ENCODE peak calls at places on chromosomes 7 and 10, in eight cellular contexts. G, H, T, R, N, X, Q and U are unnamed samples.
A peak's percentile ranks its signal among the peaks of the same experiment; 100 is the strongest.

GRCh38 chr7:136685506-136685905 is 182.9 kb upstream of the CHRM2 start:
- DNase-seq in G (no peak), H (no peak), T (no peak), R (no peak), N (no peak), X (no peak), Q (no peak), U (no peak)

GRCh38 chr7:78605131-78605530 is 806.6 kb downstream of the PHTF2 start:
- DNase-seq in G (peak; percentile 37), H (no peak), T (no peak), R (no peak), N (no peak), X (no peak), Q (no peak), U (no peak)

GRCh38 chr7:67631496-67631895 is 634.9 kb downstream of the TYW1 start:
- DNase-seq in G (no peak), H (no peak), T (no peak), R (peak; percentile 86), N (no peak), X (no peak), Q (no peak), U (no peak)

GRCh38 chr7:76369011-76369410 is 10.2 kb upstream of the YWHAG start:
- DNase-seq in G (no peak), H (no peak), T (no peak), R (no peak), N (no peak), X (no peak), Q (no peak), U (no peak)

GRCh38 chr10:79390057-79390456 is 42.8 kb downstream of the PPIF start:
- DNase-seq in G (no peak), H (no peak), T (no peak), R (no peak), N (no peak), X (no peak), Q (no peak), U (no peak)

GRCh38 chr7:90626011-90626410 is 29.9 kb downstream of the CDK14 start:
- DNase-seq in G (peak; percentile 51), H (no peak), T (no peak), R (no peak), N (no peak), X (no peak), Q (no peak), U (no peak)

GRCh38 chr7:106058925-106059324 is 53.2 kb downstream of the SYPL1 start:
- DNase-seq in G (no peak), H (no peak), T (no peak), R (peak; percentile 60), N (no peak), X (no peak), Q (no peak), U (no peak)

GRCh38 chr10:112565434-112566053 is 118.5 kb downstream of the VTI1A start:
- DNase-seq in G (peak; percentile 78), H (no peak), T (no peak), R (peak; percentile 5), N (no peak), X (no peak), Q (peak; percentile 30), U (peak; percentile 36)

GRCh38 chr10:48567346-48567745 is 37.5 kb downstream of the ARHGAP22 start:
- DNase-seq in G (no peak), H (no peak), T (no peak), R (no peak), N (no peak), X (no peak), Q (no peak), U (no peak)

GRCh38 chr10:70779088-70779487 is 6.1 kb downstream of the TBATA start:
- DNase-seq in G (peak; percentile 37), H (no peak), T (no peak), R (no peak), N (no peak), X (no peak), Q (no peak), U (no peak)

GRCh38 chr7:50803359-50804337 is 21.0 kb upstream of the GRB10 start:
- DNase-seq in G (peak; percentile 52), H (no peak), T (no peak), R (no peak), N (no peak), X (no peak), Q (no peak), U (no peak)

GRCh38 chr10:47095848-47096612 is 184.8 kb downstream of the PTPN20 start:
- DNase-seq in G (no peak), H (no peak), T (no peak), R (no peak), N (no peak), X (no peak), Q (no peak), U (peak; percentile 40)

GRCh38 chr7:24865994-24866615 is 108.8 kb upstream of the GSDME start:
- DNase-seq in G (no peak), H (no peak), T (no peak), R (no peak), N (no peak), X (no peak), Q (no peak), U (no peak)

GRCh38 chr7:150784120-150784736 is 15.9 kb downstream of the TMEM176B start:
- DNase-seq in G (no peak), H (no peak), T (no peak), R (no peak), N (no peak), X (no peak), Q (no peak), U (no peak)

GRCh38 chr10:119659951-119660350 is 8.8 kb downstream of the BAG3 start:
- DNase-seq in G (no peak), H (no peak), T (no peak), R (no peak), N (no peak), X (no peak), Q (no peak), U (no peak)

GRCh38 chr10:126671402-126671975 is 996 bp upstream of the C10orf90 start:
- DNase-seq in G (no peak), H (no peak), T (no peak), R (no peak), N (no peak), X (no peak), Q (no peak), U (no peak)

GRCh38 chr10:15725603-15726002 is 5.9 kb upstream of the ITGA8 start:
- DNase-seq in G (peak; percentile 80), H (no peak), T (no peak), R (peak; percentile 9), N (no peak), X (no peak), Q (peak; percentile 3), U (peak; percentile 56)

GRCh38 chr10:100101526-100102076 is 19.9 kb upstream of the CPN1 start:
- DNase-seq in G (peak; percentile 35), H (no peak), T (no peak), R (no peak), N (no peak), X (no peak), Q (no peak), U (no peak)

GRCh38 chr7:120997902-120998301 is 9.4 kb downstream of the CPED1 start:
- DNase-seq in G (no peak), H (no peak), T (no peak), R (no peak), N (peak; percentile 31), X (no peak), Q (no peak), U (peak; percentile 37)

GRCh38 chr7:26153246-26153822 is 1.3 kb downstream of the NFE2L3 start:
- DNase-seq in G (peak; percentile 22), H (no peak), T (no peak), R (no peak), N (no peak), X (peak; percentile 25), Q (no peak), U (no peak)